ENCODE peak calls at places on chromosome 1, in four cellular contexts. L, Z, C and K are unnamed samples.

GRCh38 chr1:204514841-204515240 is 1.4 kb upstream of the MDM4 start:
- DNase-seq in Z (no peak), C (no peak), L (no peak), K (no peak)

GRCh38 chr1:207077470-207078377 is 10.9 kb upstream of the C4BPB start:
- DNase-seq in L (peak), Z (peak), C (peak), K (peak)

GRCh38 chr1:52814465-52814864 is 28.1 kb upstream of the ZYG11A start:
- DNase-seq in Z (peak), C (no peak), L (no peak), K (peak)

GRCh38 chr1:16326833-16327404 is 25.4 kb downstream of the FBXO42 start:
- DNase-seq in C (no peak), L (no peak), Z (no peak), K (no peak)

GRCh38 chr1:95287078-95287477 is 53.1 kb downstream of the RWDD3 start:
- DNase-seq in Z (no peak), L (no peak), C (no peak), K (no peak)

GRCh38 chr1:46152021-46152420 is 19.6 kb upstream of the PIK3R3 start:
- DNase-seq in L (peak), Z (no peak), C (no peak), K (peak)

GRCh38 chr1:231856426-231856825 is 229.8 kb downstream of the DISC1 start:
- DNase-seq in L (no peak), C (no peak), Z (no peak), K (no peak)

GRCh38 chr1:180643693-180644092 is 11.9 kb downstream of the XPR1 start:
- DNase-seq in Z (no peak), C (no peak), L (peak), K (peak)

GRCh38 chr1:230634384-230634783 is 7.9 kb upstream of the COG2 start:
- DNase-seq in C (no peak), L (no peak), Z (no peak), K (no peak)

GRCh38 chr1:6987940-6988339 is 202.7 kb downstream of the CAMTA1 start:
- DNase-seq in L (no peak), C (no peak), Z (no peak), K (no peak)

GRCh38 chr1:243346016-243346415 is 90.2 kb downstream of the SDCCAG8 start:
- DNase-seq in Z (no peak), C (peak), L (no peak), K (no peak)

GRCh38 chr1:66938618-66939017 is 13.8 kb downstream of the MIER1 start:
- DNase-seq in Z (no peak), L (peak), C (no peak), K (peak)

GRCh38 chr1:43708006-43708412 is 673 bp downstream of the ST3GAL3 start:
- DNase-seq in C (no peak), Z (no peak), L (peak), K (no peak)

GRCh38 chr1:112618114-112618720 is 724 bp downstream of the ST7L start:
- DNase-seq in L (peak), C (no peak), Z (no peak), K (peak)

GRCh38 chr1:192951961-192952460 is 107.1 kb downstream of the UCHL5 start:
- DNase-seq in C (no peak), Z (no peak), L (peak), K (peak)

GRCh38 chr1:237141471-237141870 is 99.5 kb downstream of the RYR2 start:
- DNase-seq in Z (no peak), L (no peak), C (no peak), K (no peak)

GRCh38 chr1:26378088-26378878 is 5.7 kb upstream of the ZNF683 start:
- DNase-seq in C (no peak), L (peak), Z (peak), K (peak)

GRCh38 chr1:203300441-203301330 is 4.6 kb upstream of the BTG2 start:
- DNase-seq in C (no peak), L (no peak), Z (no peak), K (no peak)

GRCh38 chr1:78171736-78172590 is 126.2 kb downstream of the GIPC2 start:
- DNase-seq in L (peak), C (no peak), Z (no peak), K (peak)

GRCh38 chr1:145961109-145961424 is 3.2 kb upstream of the LIX1L start:
- DNase-seq in L (peak), C (no peak), Z (no peak), K (no peak)

GRCh38 chr1:51671527-51672325 is 54.8 kb downstream of the OSBPL9 start:
- DNase-seq in Z (peak), C (no peak), L (peak), K (peak)

GRCh38 chr1:226875641-226876295 is 5.4 kb downstream of the PSEN2 start:
- DNase-seq in Z (peak), C (no peak), L (no peak), K (peak)

GRCh38 chr1:198316681-198317080 is 159.9 kb downstream of the NEK7 start:
- DNase-seq in Z (no peak), C (no peak), L (no peak), K (no peak)

GRCh38 chr1:18284750-18285532 is 177.3 kb downstream of the IGSF21 start:
- DNase-seq in L (no peak), Z (no peak), C (no peak), K (no peak)

DNA sequence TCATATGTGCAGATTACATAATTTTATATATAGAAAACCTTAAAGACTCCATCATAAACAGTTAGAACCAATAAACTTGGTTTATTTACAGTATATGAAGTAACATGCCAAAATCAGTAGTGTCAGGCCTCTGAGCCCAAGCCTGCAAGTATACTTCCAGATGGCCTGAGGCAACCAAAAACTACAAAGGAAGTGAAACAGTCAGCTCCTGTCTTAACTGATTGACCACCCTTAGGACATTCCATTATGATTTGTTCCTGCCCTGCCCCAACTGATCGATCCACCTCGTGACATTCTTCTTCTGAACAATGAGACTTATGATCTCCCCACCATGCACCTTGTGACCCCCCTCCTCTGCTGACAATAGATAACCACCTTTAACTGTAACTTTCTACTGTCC is 630.3 kb downstream of the AMY1C start:
- DNase-seq in Z (no peak), L (no peak), C (no peak), K (no peak)
- H2AFZ ChIP-seq in Z (no peak), L (no peak), C (no peak), K (no peak)

GRCh38 chr1:153534226-153534932 is 1.4 kb downstream of the S100A6 start:
- DNase-seq in L (peak), Z (no peak), C (no peak), K (peak)
- H3K4me3 ChIP-seq in L (peak), Z (peak), C (no peak), K (peak)

GRCh38 chr1:55250399-55251075 is 35.4 kb upstream of the USP24 start:
- DNase-seq in Z (no peak), L (peak), C (no peak), K (no peak)
- H2AFZ ChIP-seq in Z (no peak), L (no peak), C (no peak), K (no peak)

GRCh38 chr1:61051455-61052392 is 30.6 kb upstream of the NFIA start:
- DNase-seq in Z (no peak), L (peak), C (no peak), K (no peak)
- H3K4me3 ChIP-seq in Z (peak), L (peak), C (no peak), K (peak)